ENCODE peak calls at places on chromosomes 11 and 22, in eight cellular contexts. One of them, this sample, is unnamed.
A peak's percentile ranks its signal among the peaks of the same experiment; 100 is the strongest.

GRCh38 chr11:127035812-127036211 is 35.2 kb upstream of the KIRREL3 start:
- DNase-seq in substantia nigra: no peak
- DNase-seq in uterus: no peak
- DNase-seq in fibroblast of lung: no peak
- DNase-seq in small intestine: no peak
- DNase-seq in K562: no peak
- DNase-seq in body of pancreas: no peak
- DNase-seq in psoas muscle: no peak
- DNase-seq in this sample: no peak

GRCh38 chr11:3835100-3835485 is 5.7 kb downstream of the RHOG start:
- DNase-seq in substantia nigra: no peak
- DNase-seq in uterus: no peak
- DNase-seq in fibroblast of lung: no peak
- DNase-seq in small intestine: peak; percentile 92
- DNase-seq in K562: peak; percentile 32
- DNase-seq in body of pancreas: no peak
- DNase-seq in psoas muscle: no peak
- DNase-seq in this sample: no peak

GRCh38 chr11:114040706-114041211 is 18.8 kb upstream of the ZBTB16 start:
- DNase-seq in substantia nigra: no peak
- DNase-seq in uterus: peak; percentile 78
- DNase-seq in fibroblast of lung: peak; percentile 3
- DNase-seq in small intestine: peak; percentile 95
- DNase-seq in K562: no peak
- DNase-seq in body of pancreas: peak; percentile 56
- DNase-seq in psoas muscle: peak; percentile 73
- DNase-seq in this sample: no peak

GRCh38 chr11:2459016-2459725 is 14.4 kb downstream of the KCNQ1 start:
- DNase-seq in substantia nigra: no peak
- DNase-seq in uterus: no peak
- DNase-seq in fibroblast of lung: no peak
- DNase-seq in small intestine: no peak
- DNase-seq in K562: no peak
- DNase-seq in body of pancreas: peak; percentile 43
- DNase-seq in psoas muscle: no peak
- DNase-seq in this sample: no peak

GRCh38 chr11:122746611-122747305 is 91.2 kb downstream of the UBASH3B start:
- DNase-seq in substantia nigra: no peak
- DNase-seq in uterus: no peak
- DNase-seq in fibroblast of lung: no peak
- DNase-seq in small intestine: no peak
- DNase-seq in K562: no peak
- DNase-seq in body of pancreas: no peak
- DNase-seq in psoas muscle: no peak
- DNase-seq in this sample: no peak

GRCh38 chr11:30465192-30465591 is 121.0 kb downstream of the MPPED2 start:
- DNase-seq in substantia nigra: no peak
- DNase-seq in uterus: no peak
- DNase-seq in fibroblast of lung: no peak
- DNase-seq in small intestine: no peak
- DNase-seq in K562: no peak
- DNase-seq in body of pancreas: no peak
- DNase-seq in psoas muscle: no peak
- DNase-seq in this sample: no peak

GRCh38 chr11:100003985-100004384 is 683.1 kb upstream of the ARHGAP42 start:
- DNase-seq in substantia nigra: no peak
- DNase-seq in uterus: no peak
- DNase-seq in fibroblast of lung: no peak
- DNase-seq in small intestine: no peak
- DNase-seq in K562: no peak
- DNase-seq in body of pancreas: no peak
- DNase-seq in psoas muscle: no peak
- DNase-seq in this sample: no peak

GRCh38 chr11:61893981-61894380 is 2.6 kb upstream of the FADS3 start:
- DNase-seq in substantia nigra: no peak
- DNase-seq in uterus: no peak
- DNase-seq in fibroblast of lung: peak; percentile 88
- DNase-seq in small intestine: no peak
- DNase-seq in K562: no peak
- DNase-seq in body of pancreas: no peak
- DNase-seq in psoas muscle: no peak
- DNase-seq in this sample: no peak

GRCh38 chr11:114063149-114063828 is 3.8 kb downstream of the ZBTB16 start:
- DNase-seq in substantia nigra: no peak
- DNase-seq in uterus: no peak
- DNase-seq in fibroblast of lung: no peak
- DNase-seq in small intestine: no peak
- DNase-seq in K562: no peak
- DNase-seq in body of pancreas: no peak
- DNase-seq in psoas muscle: peak; percentile 90
- DNase-seq in this sample: no peak

GRCh38 chr22:24165673-24166072 is 15.6 kb upstream of the SUSD2 start:
- DNase-seq in substantia nigra: no peak
- DNase-seq in uterus: no peak
- DNase-seq in fibroblast of lung: peak; percentile 34
- DNase-seq in small intestine: no peak
- DNase-seq in K562: no peak
- DNase-seq in body of pancreas: no peak
- DNase-seq in psoas muscle: no peak
- DNase-seq in this sample: no peak

GRCh38 chr11:121763526-121763925 is 310.8 kb upstream of the SORL1-AS1 start:
- DNase-seq in substantia nigra: no peak
- DNase-seq in uterus: no peak
- DNase-seq in fibroblast of lung: no peak
- DNase-seq in small intestine: no peak
- DNase-seq in K562: no peak
- DNase-seq in body of pancreas: no peak
- DNase-seq in psoas muscle: no peak
- DNase-seq in this sample: no peak

GRCh38 chr11:69644071-69644961 is 3.4 kb downstream of the CCND1 start:
- DNase-seq in substantia nigra: peak; percentile 27
- DNase-seq in uterus: no peak
- DNase-seq in fibroblast of lung: peak; percentile 94
- DNase-seq in small intestine: peak; percentile 58
- DNase-seq in K562: peak; percentile 53
- DNase-seq in body of pancreas: peak; percentile 74
- DNase-seq in psoas muscle: peak; percentile 70
- DNase-seq in this sample: peak; percentile 12

DNA sequence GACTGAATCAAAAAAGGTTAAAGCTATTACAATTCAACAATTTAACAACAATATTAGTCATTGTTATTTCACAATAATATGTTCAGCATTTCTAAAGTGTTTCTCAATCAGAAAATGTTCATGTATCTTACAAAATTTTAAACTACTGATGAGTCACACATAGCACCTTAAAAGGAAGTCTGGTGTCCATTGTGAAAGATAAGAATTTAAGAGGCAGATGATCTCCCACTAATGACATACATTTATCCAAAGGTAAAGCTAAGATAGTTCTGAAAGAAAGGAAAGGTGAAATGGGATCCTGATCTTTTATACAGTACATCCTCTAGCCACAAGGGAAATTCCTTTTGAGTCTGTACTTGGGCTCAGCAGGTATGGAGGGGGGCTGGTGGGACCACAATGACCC is 79.6 kb downstream of the MAML2 start:
- DNase-seq in substantia nigra: no peak
- DNase-seq in uterus: no peak
- DNase-seq in fibroblast of lung: peak; percentile 80
- DNase-seq in small intestine: no peak
- DNase-seq in K562: no peak
- DNase-seq in body of pancreas: no peak
- DNase-seq in psoas muscle: no peak
- DNase-seq in this sample: no peak
- H3K27ac ChIP-seq in substantia nigra: no peak overlapping the region
- H3K27ac ChIP-seq in uterus: peak overlapping the region; percentile 65
- H3K27ac ChIP-seq in fibroblast of lung: peak overlapping the region; percentile 31
- H3K27ac ChIP-seq in small intestine: peak overlapping the region; percentile 55
- H3K27ac ChIP-seq in K562: no peak overlapping the region
- H3K27ac ChIP-seq in body of pancreas: peak overlapping the region; percentile 48
- H3K27ac ChIP-seq in psoas muscle: no peak overlapping the region
- H3K27ac ChIP-seq in this sample: no peak overlapping the region

GRCh38 chr11:11569936-11570491 is 51.8 kb downstream of the GALNT18 start:
- DNase-seq in substantia nigra: no peak
- DNase-seq in uterus: peak; percentile 54
- DNase-seq in fibroblast of lung: no peak
- DNase-seq in small intestine: no peak
- DNase-seq in K562: no peak
- DNase-seq in body of pancreas: peak; percentile 37
- DNase-seq in psoas muscle: peak; percentile 72
- DNase-seq in this sample: no peak

GRCh38 chr11:11571893-11572292 is 49.9 kb downstream of the GALNT18 start:
- DNase-seq in substantia nigra: no peak
- DNase-seq in uterus: no peak
- DNase-seq in fibroblast of lung: no peak
- DNase-seq in small intestine: no peak
- DNase-seq in K562: no peak
- DNase-seq in body of pancreas: no peak
- DNase-seq in psoas muscle: no peak
- DNase-seq in this sample: no peak

GRCh38 chr11:11568651-11569229 is 53.1 kb downstream of the GALNT18 start:
- DNase-seq in substantia nigra: no peak
- DNase-seq in uterus: no peak
- DNase-seq in fibroblast of lung: no peak
- DNase-seq in small intestine: no peak
- DNase-seq in K562: no peak
- DNase-seq in body of pancreas: no peak
- DNase-seq in psoas muscle: no peak
- DNase-seq in this sample: no peak

GRCh38 chr11:11572386-11572785 is 49.4 kb downstream of the GALNT18 start:
- DNase-seq in substantia nigra: no peak
- DNase-seq in uterus: no peak
- DNase-seq in fibroblast of lung: no peak
- DNase-seq in small intestine: no peak
- DNase-seq in K562: no peak
- DNase-seq in body of pancreas: no peak
- DNase-seq in psoas muscle: no peak
- DNase-seq in this sample: no peak

DNA sequence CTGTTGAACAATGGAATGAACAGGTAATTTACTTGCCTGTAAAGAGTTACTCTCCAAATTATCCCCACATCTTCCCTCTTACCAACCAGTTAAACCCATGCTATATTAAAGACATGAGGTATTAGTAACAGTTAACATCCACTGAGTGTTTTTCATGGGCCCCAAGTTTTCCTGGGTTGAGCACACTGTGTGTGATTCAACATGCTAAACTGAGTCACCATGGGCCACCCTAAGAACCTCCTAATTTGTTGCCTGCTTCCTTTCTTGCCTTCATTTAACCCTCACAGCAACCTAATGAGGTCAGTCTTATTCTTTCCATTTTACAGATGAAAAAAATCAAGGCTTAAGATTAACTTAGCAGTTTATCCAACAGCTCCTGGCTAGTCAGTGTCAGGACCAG is 51.0 kb downstream of the GALNT18 start:
- DNase-seq in substantia nigra: no peak
- DNase-seq in uterus: no peak
- DNase-seq in fibroblast of lung: no peak
- DNase-seq in small intestine: no peak
- DNase-seq in K562: no peak
- DNase-seq in body of pancreas: no peak
- DNase-seq in psoas muscle: no peak
- DNase-seq in this sample: no peak
- H3K27ac ChIP-seq in substantia nigra: no peak overlapping the region
- H3K27ac ChIP-seq in uterus: no peak overlapping the region
- H3K27ac ChIP-seq in fibroblast of lung: no peak overlapping the region
- H3K27ac ChIP-seq in small intestine: no peak overlapping the region
- H3K27ac ChIP-seq in K562: no peak overlapping the region
- H3K27ac ChIP-seq in body of pancreas: no peak overlapping the region
- H3K27ac ChIP-seq in psoas muscle: peak overlapping the region; percentile 43
- H3K27ac ChIP-seq in this sample: no peak overlapping the region

GRCh38 chr22:42315392-42315756 is 44.9 kb upstream of the TCF20 start:
- DNase-seq in substantia nigra: no peak
- DNase-seq in uterus: no peak
- DNase-seq in fibroblast of lung: no peak
- DNase-seq in small intestine: peak; percentile 84
- DNase-seq in K562: no peak
- DNase-seq in body of pancreas: no peak
- DNase-seq in psoas muscle: no peak
- DNase-seq in this sample: no peak

GRCh38 chr22:42314709-42315391 is 44.4 kb upstream of the TCF20 start:
- DNase-seq in substantia nigra: no peak
- DNase-seq in uterus: no peak
- DNase-seq in fibroblast of lung: no peak
- DNase-seq in small intestine: no peak
- DNase-seq in K562: no peak
- DNase-seq in body of pancreas: no peak
- DNase-seq in psoas muscle: no peak
- DNase-seq in this sample: no peak

GRCh38 chr22:42316988-42317387 is 46.5 kb upstream of the TCF20 start:
- DNase-seq in substantia nigra: no peak
- DNase-seq in uterus: peak; percentile 77
- DNase-seq in fibroblast of lung: peak; percentile 71
- DNase-seq in small intestine: peak; percentile 84
- DNase-seq in K562: peak; percentile 36
- DNase-seq in body of pancreas: no peak
- DNase-seq in psoas muscle: no peak
- DNase-seq in this sample: no peak

GRCh38 chr22:42313204-42313603 is 42.8 kb upstream of the TCF20 start:
- DNase-seq in substantia nigra: no peak
- DNase-seq in uterus: no peak
- DNase-seq in fibroblast of lung: no peak
- DNase-seq in small intestine: no peak
- DNase-seq in K562: no peak
- DNase-seq in body of pancreas: no peak
- DNase-seq in psoas muscle: no peak
- DNase-seq in this sample: no peak

GRCh38 chr22:42313804-42314581 is 43.5 kb upstream of the TCF20 start:
- DNase-seq in substantia nigra: peak; percentile 15
- DNase-seq in uterus: no peak
- DNase-seq in fibroblast of lung: peak; percentile 63
- DNase-seq in small intestine: peak; percentile 99
- DNase-seq in K562: peak; percentile 45
- DNase-seq in body of pancreas: peak; percentile 81
- DNase-seq in psoas muscle: no peak
- DNase-seq in this sample: peak; percentile 20
- H3K27ac ChIP-seq in substantia nigra: no peak overlapping the region
- H3K27ac ChIP-seq in uterus: no peak overlapping the region
- H3K27ac ChIP-seq in fibroblast of lung: no peak overlapping the region
- H3K27ac ChIP-seq in small intestine: peak overlapping the region; percentile 58
- H3K27ac ChIP-seq in K562: no peak overlapping the region
- H3K27ac ChIP-seq in body of pancreas: no peak overlapping the region
- H3K27ac ChIP-seq in psoas muscle: no peak overlapping the region
- H3K27ac ChIP-seq in this sample: no peak overlapping the region

DNA sequence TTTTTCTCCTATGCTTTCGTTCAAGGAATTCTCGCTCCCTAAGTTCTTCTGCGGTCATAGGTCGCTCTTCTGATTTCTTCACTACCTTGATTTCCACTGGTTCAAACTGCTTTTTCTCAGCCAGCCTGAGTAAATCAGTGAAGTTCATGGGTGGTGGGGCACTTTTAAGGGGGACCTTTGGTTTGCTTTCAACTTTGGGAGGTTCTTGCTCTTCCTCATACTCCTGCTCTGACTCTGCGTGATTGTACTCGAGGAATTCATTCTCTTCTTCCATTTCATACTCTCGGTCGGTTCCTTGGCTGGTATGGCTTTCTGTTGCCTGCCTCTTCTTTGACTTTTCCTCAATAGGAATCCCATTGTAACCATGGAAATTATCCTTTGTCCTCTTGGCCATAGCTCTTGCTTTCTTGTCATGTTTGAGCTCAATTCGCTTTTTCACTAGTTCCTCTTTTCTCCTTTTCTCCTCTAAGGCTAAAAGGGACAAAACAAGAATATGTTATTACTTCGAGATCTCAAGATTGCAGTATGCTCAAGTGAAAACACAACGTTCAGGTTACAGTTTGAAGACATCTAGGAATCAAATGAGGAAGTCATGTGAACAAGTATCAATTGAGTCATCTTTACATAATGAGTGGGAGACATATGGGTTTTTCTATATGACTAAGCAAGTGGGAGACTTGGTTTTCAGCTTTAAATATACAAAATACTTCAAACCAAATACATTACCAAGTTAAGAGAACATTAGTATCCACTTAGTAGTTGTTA is 16.2 kb downstream of the MISFA start:
- DNase-seq in substantia nigra: no peak
- DNase-seq in uterus: no peak
- DNase-seq in fibroblast of lung: peak; percentile 19
- DNase-seq in small intestine: no peak
- DNase-seq in K562: no peak
- DNase-seq in body of pancreas: no peak
- DNase-seq in psoas muscle: no peak
- DNase-seq in this sample: no peak
- H3K27ac ChIP-seq in substantia nigra: no peak overlapping the region
- H3K27ac ChIP-seq in uterus: no peak overlapping the region
- H3K27ac ChIP-seq in fibroblast of lung: no peak overlapping the region
- H3K27ac ChIP-seq in small intestine: peak overlapping the region; percentile 34
- H3K27ac ChIP-seq in K562: peak overlapping the region; percentile 72
- H3K27ac ChIP-seq in body of pancreas: no peak overlapping the region
- H3K27ac ChIP-seq in psoas muscle: no peak overlapping the region
- H3K27ac ChIP-seq in this sample: no peak overlapping the region

This sample was measured in caudate nucleus.